ENCODE peak calls at places on chromosomes 7 and 10, in eight cellular contexts. Q is brain microvascular endothelial cell, M is left ventricle myocardium inferior, G is iPS DF 6.9, Z is mesendoderm, I is neuronal stem cell, E is cardiac fibroblast, J is colonic mucosa. U is an unnamed sample.

GRCh38 chr7:139777304-139777890 is 401 bp downstream of the HIPK2 start:
- DNase-seq in I (peak; percentile 39), E (peak; percentile 41), Z (peak; percentile 12), J (peak; percentile 42), Q (no peak), G (no peak), M (peak; percentile 52), U (no peak)

GRCh38 chr10:110901954-110902819 is 16.8 kb downstream of the BBIP1 start:
- DNase-seq in Z (peak; percentile 23), M (no peak), I (no peak), Q (peak; percentile 35), G (no peak), E (peak; percentile 55), J (no peak), U (no peak)

GRCh38 chr7:75559355-75559986 is 67.4 kb downstream of the SPDYE5 start:
- DNase-seq in I (no peak), M (no peak), Q (no peak), J (no peak), E (no peak), Z (no peak), G (no peak), U (no peak)

GRCh38 chr7:29572543-29572942 is 8.9 kb downstream of the PRR15 start:
- DNase-seq in Z (no peak), J (no peak), Q (no peak), G (no peak), I (no peak), E (no peak), M (no peak), U (no peak)

GRCh38 chr7:130154131-130154500 is 51.1 kb downstream of the TMEM209 start:
- DNase-seq in E (no peak), J (peak; percentile 50), Z (no peak), I (no peak), M (no peak), Q (no peak), G (no peak), U (no peak)

GRCh38 chr10:102819054-102819453 is 18.2 kb downstream of the CYP17A1 start:
- DNase-seq in I (no peak), M (no peak), E (no peak), J (no peak), G (no peak), Z (no peak), Q (no peak), U (no peak)

GRCh38 chr10:119025776-119026175 is 3.7 kb upstream of the NANOS1 start:
- DNase-seq in Q (no peak), I (no peak), M (peak; percentile 62), Z (no peak), G (no peak), J (no peak), E (peak; percentile 23), U (no peak)

GRCh38 chr10:69636626-69637550 is 6.8 kb downstream of the FAM241B start:
- DNase-seq in E (no peak), G (no peak), I (no peak), J (peak; percentile 36), Z (peak; percentile 56), M (no peak), Q (no peak), U (no peak)

GRCh38 chr7:44072364-44073231 is 7.2 kb upstream of the PGAM2 start:
- DNase-seq in Z (peak; percentile 83), G (no peak), J (peak; percentile 62), M (peak; percentile 82), I (peak; percentile 31), E (peak; percentile 90), Q (peak; percentile 87), U (peak; percentile 63)

GRCh38 chr10:132975976-132976682 is 33.8 kb upstream of the CFAP46 start:
- DNase-seq in M (no peak), Z (no peak), I (no peak), J (no peak), Q (no peak), G (no peak), E (no peak), U (no peak)

GRCh38 chr7:8881916-8882315 is 448.5 kb downstream of the NXPH1 start:
- DNase-seq in Z (peak; percentile 60), G (no peak), Q (no peak), E (no peak), M (no peak), I (peak; percentile 20), J (no peak), U (peak; percentile 9)

GRCh38 chr10:101226888-101227736 is 2.2 kb downstream of the LBX1 start:
- DNase-seq in Q (no peak), M (no peak), J (no peak), Z (no peak), G (no peak), I (no peak), E (no peak), U (no peak)

GRCh38 chr7:12653127-12653917 is 34.1 kb upstream of the ARL4A start:
- DNase-seq in I (no peak), Q (no peak), Z (no peak), G (no peak), J (no peak), M (no peak), E (peak; percentile 37), U (no peak)

GRCh38 chr10:51789118-51789517 is 89.7 kb upstream of the CSTF2T start:
- DNase-seq in G (no peak), M (no peak), I (no peak), J (no peak), E (no peak), Q (no peak), Z (no peak), U (no peak)

GRCh38 chr10:79068203-79068561 is 584 bp upstream of the ZMIZ1 start:
- DNase-seq in Q (no peak), G (no peak), Z (no peak), M (no peak), E (peak; percentile 26), J (peak; percentile 66), I (peak; percentile 49), U (no peak)

GRCh38 chr7:5824297-5824610 is 42.8 kb upstream of the RNF216 start:
- DNase-seq in M (no peak), I (no peak), E (no peak), G (no peak), J (no peak), Z (no peak), Q (no peak), U (no peak)

GRCh38 chr7:55052726-55053431 is 34.1 kb downstream of the EGFR start:
- DNase-seq in J (no peak), Z (no peak), Q (peak; percentile 72), M (no peak), G (no peak), I (no peak), E (no peak), U (no peak)

GRCh38 chr10:130357226-130357625 is 221.0 kb downstream of the GLRX3 start:
- DNase-seq in Z (no peak), G (no peak), I (no peak), Q (no peak), E (no peak), J (no peak), M (no peak), U (no peak)

GRCh38 chr10:113704637-113705343 is 25.1 kb downstream of the CASP7 start:
- DNase-seq in Z (peak; percentile 66), J (peak; percentile 29), I (peak; percentile 30), M (no peak), Q (peak; percentile 18), E (peak; percentile 68), G (no peak), U (no peak)

GRCh38 chr7:157670490-157671357 is 333.9 kb downstream of the DNAJB6 start:
- DNase-seq in Q (no peak), M (no peak), G (no peak), J (no peak), I (peak; percentile 44), Z (peak; percentile 37), E (no peak), U (no peak)

GRCh38 chr10:94042001-94042813 is 48.5 kb downstream of the PLCE1 start:
- DNase-seq in I (no peak), Q (peak; percentile 65), M (no peak), E (peak; percentile 74), J (peak; percentile 56), G (no peak), Z (peak; percentile 59), U (no peak)

GRCh38 chr10:80463868-80464267 is 9.8 kb downstream of the TSPAN14 start:
- DNase-seq in J (peak; percentile 21), G (no peak), E (no peak), M (no peak), Z (no peak), Q (no peak), I (no peak), U (no peak)
- H3K4me3 ChIP-seq in J (no peak overlapping the region), G (no peak overlapping the region), E (no peak overlapping the region), M (peak overlapping the region; percentile 99), Z (no peak overlapping the region), Q (no peak overlapping the region), I (no peak overlapping the region), U (no peak overlapping the region)

GRCh38 chr10:117136391-117136975 is 1.6 kb downstream of the VAX1 start:
- DNase-seq in E (no peak), Z (peak; percentile 25), G (no peak), J (no peak), M (no peak), Q (no peak), I (no peak), U (no peak)
- H3K4me3 ChIP-seq in E (no peak overlapping the region), Z (no peak overlapping the region), G (no peak overlapping the region), J (peak overlapping the region; percentile 28), M (peak overlapping the region; percentile 58), Q (no peak overlapping the region), I (peak overlapping the region; percentile 89), U (peak overlapping the region; percentile 46)

DNA sequence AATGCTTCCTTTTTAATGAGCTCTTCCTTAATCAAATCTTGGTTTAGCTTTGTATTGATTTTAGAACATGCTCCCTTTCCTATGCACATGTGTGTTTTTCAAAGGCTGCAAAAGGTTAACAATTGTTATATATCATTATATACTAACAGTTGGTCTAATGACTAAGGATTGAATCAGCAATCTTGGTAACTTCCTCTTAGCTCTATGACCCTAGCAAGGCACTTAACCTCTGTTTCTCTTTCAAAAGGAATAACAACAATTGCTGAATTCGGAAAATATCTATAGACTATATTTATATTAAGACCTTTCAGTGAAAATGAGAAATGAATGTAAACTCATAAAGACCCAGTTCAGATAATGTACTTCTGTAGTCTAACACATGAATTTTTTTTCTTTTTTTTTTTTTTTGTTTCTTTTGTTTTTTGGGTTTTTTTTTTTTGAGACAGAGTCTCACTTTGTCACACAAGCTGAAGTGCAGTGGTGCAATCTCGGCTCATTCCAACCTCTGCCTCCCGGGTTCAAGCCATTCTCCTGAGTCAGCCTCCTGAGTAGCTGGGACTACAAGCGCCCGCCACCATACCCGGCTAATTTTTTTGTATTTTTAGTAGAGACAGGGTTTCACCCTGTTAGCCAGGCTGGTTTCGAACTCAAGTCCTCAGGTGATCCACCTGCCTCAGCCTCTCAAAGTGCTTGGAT is 48.8 kb downstream of the HOXA1 start:
- DNase-seq in Q (peak; percentile 78), E (peak; percentile 13), Z (no peak), I (no peak), J (no peak), M (no peak), G (no peak), U (no peak)
- H3K4me3 ChIP-seq in Q (no peak overlapping the region), E (no peak overlapping the region), Z (no peak overlapping the region), I (no peak overlapping the region), J (no peak overlapping the region), M (no peak overlapping the region), G (no peak overlapping the region), U (no peak overlapping the region)

DNA sequence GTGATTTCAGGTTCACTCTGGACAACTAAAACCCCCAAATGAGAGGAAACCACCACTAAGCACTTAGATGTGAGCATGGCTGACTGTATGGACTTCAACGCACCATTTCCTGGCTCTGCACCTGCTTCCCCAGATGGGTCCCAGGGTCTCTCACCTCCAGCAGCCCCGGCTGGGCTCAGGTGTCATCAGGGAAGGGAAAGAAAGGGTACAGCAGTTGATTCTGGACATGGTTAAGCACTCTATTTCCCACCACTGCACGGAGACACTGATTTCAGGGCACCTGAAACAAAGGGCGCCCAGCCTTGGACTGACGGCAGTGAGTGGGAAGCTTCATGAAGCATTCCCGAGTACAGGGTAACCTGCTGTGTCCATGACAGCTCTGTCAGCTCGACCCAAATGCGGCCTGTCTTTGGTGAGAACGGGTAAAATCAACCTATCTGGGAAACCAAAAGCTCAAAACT is 19.0 kb downstream of the FAM53B start:
- DNase-seq in G (no peak), Z (no peak), I (no peak), M (no peak), E (no peak), J (no peak), Q (no peak), U (no peak)
- H3K4me3 ChIP-seq in G (no peak overlapping the region), Z (no peak overlapping the region), I (no peak overlapping the region), M (no peak overlapping the region), E (no peak overlapping the region), J (no peak overlapping the region), Q (no peak overlapping the region), U (no peak overlapping the region)